ENCODE peak calls at places on chromosomes 6 and 20, in five cellular contexts. R is fibroblast of lung, F is hepatocyte, M is MM.1S, D is GM23338. U is an unnamed sample.

GRCh38 chr6:167428664-167429063 is 103.8 kb downstream of the TTLL2 start:
- DNase-seq in R (no peak), F (no peak), M (no peak), D (no peak), U (no peak)

GRCh38 chr20:20456736-20457135 is 88.8 kb downstream of the INSM1 start:
- DNase-seq in R (no peak), F (no peak), M (no peak), D (no peak), U (no peak)

GRCh38 chr6:169932491-169932890 is 181.1 kb downstream of the ERMARD start:
- DNase-seq in R (no peak), F (no peak), M (no peak), D (no peak), U (no peak)

GRCh38 chr6:10136636-10137035 is 278.2 kb downstream of the TFAP2A start:
- DNase-seq in R (no peak), F (no peak), M (no peak), D (no peak), U (no peak)

GRCh38 chr6:160188773-160189172 is 67.2 kb downstream of the SLC22A1 start:
- DNase-seq in R (no peak), F (no peak), M (no peak), D (no peak), U (no peak)

GRCh38 chr6:160926281-160927276 is 65.0 kb upstream of the MAP3K4 start:
- DNase-seq in R (no peak), F (no peak), M (peak; percentile 72), D (no peak), U (no peak)

GRCh38 chr6:142322066-142322465 is 20.3 kb downstream of the ADGRG6 start:
- DNase-seq in R (no peak), F (no peak), M (no peak), D (no peak), U (no peak)

GRCh38 chr6:113654396-113654795 is 202.7 kb upstream of the MARCKS start:
- DNase-seq in R (peak; percentile 48), F (no peak), M (no peak), D (no peak), U (no peak)

GRCh38 chr6:111605100-111605748 is 454 bp downstream of the TRAF3IP2 start:
- DNase-seq in R (peak; percentile 99), F (peak; percentile 72), M (peak; percentile 54), D (peak; percentile 83), U (peak; percentile 62)

GRCh38 chr20:44888226-44889103 is 3.0 kb downstream of the YWHAB start:
- DNase-seq in R (no peak), F (peak; percentile 30), M (no peak), D (no peak), U (peak; percentile 8)

GRCh38 chr6:142692942-142693341 is 252.0 kb downstream of the HIVEP2 start:
- DNase-seq in R (peak; percentile 89), F (peak; percentile 84), M (peak; percentile 36), D (peak; percentile 91), U (peak; percentile 86)

GRCh38 chr6:53906103-53906502 is 111.3 kb downstream of the LRRC1 start:
- DNase-seq in R (no peak), F (no peak), M (no peak), D (no peak), U (no peak)

GRCh38 chr6:3587660-3588059 is 130.8 kb upstream of the SLC22A23 start:
- DNase-seq in R (no peak), F (no peak), M (no peak), D (no peak), U (no peak)

GRCh38 chr6:160277144-160277543 is 18.5 kb upstream of the SLC22A2 start:
- DNase-seq in R (no peak), F (no peak), M (no peak), D (no peak), U (no peak)

GRCh38 chr6:159521962-159522361 is 171.1 kb downstream of the SOD2 start:
- DNase-seq in R (no peak), F (no peak), M (no peak), D (no peak), U (no peak)

GRCh38 chr6:130602151-130602770 is 224.9 kb upstream of the SMLR1 start:
- DNase-seq in R (peak; percentile 78), F (peak; percentile 50), M (no peak), D (no peak), U (peak; percentile 96)

GRCh38 chr6:38117281-38117680 is 297.8 kb downstream of the ZFAND3 start:
- DNase-seq in R (no peak), F (no peak), M (no peak), D (no peak), U (no peak)

GRCh38 chr6:143336446-143337152 is 113.9 kb downstream of the ADAT2 start:
- DNase-seq in R (peak; percentile 59), F (no peak), M (no peak), D (peak; percentile 19), U (no peak)

GRCh38 chr6:136524936-136525413 is 25.2 kb downstream of the MAP7 start:
- DNase-seq in R (no peak), F (no peak), M (no peak), D (no peak), U (no peak)

GRCh38 chr6:138277835-138278234 is 59.5 kb upstream of the PBOV1 start:
- DNase-seq in R (no peak), F (no peak), M (no peak), D (no peak), U (no peak)

GRCh38 chr20:2507875-2508630 is 662 bp downstream of the ZNF343 start:
- DNase-seq in R (peak; percentile 53), F (peak; percentile 16), M (no peak), D (no peak), U (peak; percentile 7)

GRCh38 chr6:107716688-107717089 is 107.4 kb downstream of the SCML4 start:
- DNase-seq in R (peak; percentile 24), F (no peak), M (peak; percentile 94), D (peak; percentile 79), U (peak; percentile 78)

GRCh38 chr6:4401408-4402367 is 266.3 kb upstream of the ECI2 start:
- DNase-seq in R (peak; percentile 66), F (no peak), M (no peak), D (no peak), U (no peak)

GRCh38 chr6:2810092-2810671 is 31.5 kb downstream of the SERPINB1 start:
- DNase-seq in R (no peak), F (peak; percentile 62), M (no peak), D (no peak), U (no peak)

GRCh38 chr6:112029045-112029822 is 24.7 kb upstream of the CCN6 start:
- DNase-seq in R (peak; percentile 77), F (peak; percentile 58), M (peak; percentile 60), D (peak; percentile 92), U (peak; percentile 78)

DNA sequence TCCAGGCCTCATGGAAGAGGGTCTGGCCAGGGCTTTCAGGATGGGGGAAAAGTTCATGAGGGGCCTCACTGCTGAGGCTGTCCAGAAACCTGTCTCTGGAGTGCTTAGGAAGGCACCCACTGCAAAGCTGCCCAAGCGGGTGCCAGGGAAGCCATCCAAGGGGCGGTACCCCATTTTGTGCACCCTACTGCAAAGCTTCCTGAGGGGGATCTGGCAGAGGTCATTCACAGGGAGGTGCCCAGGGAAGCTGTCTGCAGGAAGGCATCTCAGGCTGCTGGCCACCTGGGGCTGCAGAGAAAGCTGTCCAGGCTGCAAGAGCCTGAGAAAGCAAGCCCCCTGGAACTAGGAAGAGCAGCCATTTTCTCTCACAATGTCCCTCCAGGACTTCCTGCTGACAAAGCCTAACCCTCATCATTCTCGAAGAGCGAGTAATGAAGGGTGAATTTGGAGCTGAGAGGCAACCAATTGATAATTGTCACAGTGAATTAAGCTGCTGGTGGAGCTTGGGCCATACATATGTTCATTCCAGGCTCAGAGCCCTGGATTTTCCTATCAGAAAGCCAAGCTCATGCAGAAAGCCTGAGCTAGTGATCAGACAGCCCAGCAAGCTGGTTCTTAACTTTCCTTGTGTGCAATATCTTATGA is 62.1 kb upstream of the SLC22A16 start:
- DNase-seq in R (no peak), F (no peak), M (no peak), D (no peak), U (no peak)
- H3K4me1 ChIP-seq in R (peaks cover 2% of the 10 kb centered on the region), F (peaks cover 28% of the 10 kb centered on the region), M (no peaks in the 10 kb centered on the region), D (no peaks in the 10 kb centered on the region), U (peaks cover 8% of the 10 kb centered on the region)

DNA sequence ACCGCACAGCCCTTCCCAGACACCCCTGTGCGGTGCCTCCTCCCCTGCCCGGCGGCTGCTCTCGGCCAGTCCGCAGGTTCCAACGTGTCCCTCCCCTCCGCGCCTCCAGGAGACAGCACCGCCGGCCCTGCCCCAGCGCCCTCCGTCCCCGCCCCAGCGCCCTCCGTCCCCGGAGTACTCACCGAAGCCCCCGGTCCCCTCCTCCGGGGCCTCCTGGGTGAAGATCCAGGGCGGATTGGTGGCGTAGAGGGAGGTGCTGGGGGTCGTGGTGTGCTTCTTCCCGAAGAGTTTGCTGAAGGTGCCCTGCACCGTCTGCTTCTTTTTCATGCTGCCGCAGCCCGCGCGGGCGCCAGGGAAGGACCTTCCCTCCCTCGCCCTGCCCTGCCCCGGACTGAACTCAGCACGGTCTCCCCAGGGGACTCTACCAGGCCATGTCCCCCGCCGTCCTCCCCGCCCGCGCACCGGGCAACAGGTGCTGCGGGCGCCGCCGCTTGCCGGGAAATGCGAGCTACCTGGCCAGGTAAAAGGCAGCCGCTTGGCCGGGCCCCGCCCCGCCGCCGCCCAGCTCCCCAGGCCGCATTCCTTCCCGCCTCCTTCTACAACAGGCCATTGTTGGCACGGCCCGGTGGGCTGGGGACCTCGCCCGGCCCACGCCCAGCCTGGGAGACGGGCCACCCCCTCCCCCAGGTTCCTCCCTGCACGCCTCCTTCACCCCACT is at the start of gene C6orf132:
- DNase-seq in R (peak; percentile 20), F (peak; percentile 86), M (no peak), D (peak; percentile 95), U (no peak)
- TF ChIP-seq EZH2 in R (no peak), F (no peak), M (no peak), D (no peak), U (no peak)

DNA sequence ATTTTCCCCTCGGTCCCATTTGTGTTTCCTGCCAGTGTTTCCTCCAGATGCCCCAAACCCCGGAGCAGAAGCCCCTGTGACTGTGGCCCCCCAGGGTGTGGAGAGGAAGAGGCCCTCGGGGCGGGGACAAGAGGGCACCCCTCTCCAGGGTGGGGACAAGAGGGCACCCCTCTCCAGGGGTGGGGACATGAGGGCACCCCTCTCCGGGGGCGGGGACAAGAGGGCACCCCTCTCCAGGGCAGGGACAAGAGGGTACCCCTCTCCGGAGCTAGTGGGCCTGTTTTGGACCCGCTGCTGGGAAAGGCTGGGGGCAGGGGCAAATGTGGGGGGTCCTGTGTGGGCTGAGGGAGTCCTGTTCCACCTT is 13.2 kb downstream of the MYT1 start:
- DNase-seq in R (no peak), F (no peak), M (no peak), D (no peak), U (no peak)
- H3K27ac ChIP-seq in R (no peak overlapping the region), F (no peak overlapping the region), M (no peak overlapping the region), D (peak overlapping the region; percentile 34), U (no peak overlapping the region)

DNA sequence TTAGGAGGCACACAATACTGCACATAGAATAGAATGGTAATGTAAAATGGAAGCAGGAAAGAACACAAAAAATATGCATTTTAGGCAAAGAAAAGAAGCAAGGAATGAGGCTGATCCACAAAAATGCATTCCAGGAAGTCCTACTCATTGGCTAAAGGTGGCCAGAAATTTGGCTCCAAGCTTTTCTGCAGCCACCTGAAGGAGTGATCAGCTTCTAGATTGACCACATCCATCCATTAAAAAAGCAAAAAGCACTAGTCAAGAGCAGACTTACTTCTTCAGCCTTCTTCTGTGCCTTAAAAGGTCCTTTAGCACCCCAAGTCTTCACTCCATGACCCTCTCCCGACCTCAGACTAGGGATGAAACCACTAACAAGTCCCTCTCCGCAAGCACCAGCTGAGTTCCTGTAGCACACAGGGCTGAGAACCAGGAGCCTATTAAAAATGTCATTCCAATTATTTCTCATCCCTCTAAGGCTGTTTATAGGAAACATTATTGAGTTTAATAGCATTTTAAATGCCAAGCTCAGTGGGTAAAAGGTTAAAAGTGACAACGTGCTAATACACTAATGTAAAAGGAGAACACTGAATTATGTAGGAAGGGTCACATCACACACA is 36.5 kb downstream of the TRAM2 start:
- DNase-seq in R (no peak), F (no peak), M (no peak), D (no peak), U (no peak)
- H3K4me1 ChIP-seq in R (peaks cover 66% of the 10 kb centered on the region), F (peaks cover 32% of the 10 kb centered on the region), M (peaks cover 98% of the 10 kb centered on the region), D (peaks cover 42% of the 10 kb centered on the region), U (peaks cover 78% of the 10 kb centered on the region)